ENCODE peak calls at places on chromosome X, in six cellular contexts. A is MV-4-11, P is HT1080, C is Panc1, B is ureter, L is NCI-H187 treated with DMSO at 0.1 percent for 48 hours. F is an unnamed sample.

GRCh38 chrX:38437093-38437492 is 84.7 kb downstream of the OTC start:
- DNase-seq in L (no peak), A (no peak), P (peak), C (no peak), B (no peak), F (no peak)

GRCh38 chrX:12930150-12930549 is 23.7 kb downstream of the TLR8 start:
- DNase-seq in A (no peak), B (no peak), C (no peak), L (no peak), P (no peak), F (no peak)

GRCh38 chrX:149145845-149146285 is 359.2 kb downstream of the IDS start:
- DNase-seq in L (no peak), P (peak), B (no peak), C (no peak), A (peak), F (peak)

GRCh38 chrX:134423606-134424005 is 36.4 kb upstream of the HPRT1 start:
- DNase-seq in A (no peak), B (no peak), C (no peak), L (no peak), P (peak), F (peak)

GRCh38 chrX:46626566-46626965 is 53.0 kb downstream of the CHST7 start:
- DNase-seq in L (no peak), C (no peak), B (no peak), A (peak), P (no peak), F (peak)

GRCh38 chrX:114582264-114582632 is 1.6 kb upstream of the HTR2C start:
- DNase-seq in B (no peak), L (no peak), P (no peak), C (no peak), A (no peak), F (no peak)

GRCh38 chrX:67780694-67781109 is 236.9 kb downstream of the AR start:
- DNase-seq in A (peak), C (no peak), L (no peak), B (peak), P (peak), F (peak)

GRCh38 chrX:49264460-49264859 is at the start of gene FOXP3:
- DNase-seq in B (no peak), C (no peak), A (no peak), L (no peak), P (no peak), F (no peak)

GRCh38 chrX:40996886-40997530 is 88.2 kb upstream of the USP9X start:
- DNase-seq in B (no peak), C (no peak), A (peak), L (no peak), P (peak), F (peak)

GRCh38 chrX:781216-782211 is 150.9 kb downstream of the SHOX start:
- DNase-seq in A (no peak), L (no peak), C (no peak), P (no peak), B (no peak), F (no peak)

GRCh38 chrX:44914532-44915198 is 41.7 kb downstream of the KDM6A start:
- DNase-seq in B (no peak), C (no peak), A (no peak), L (no peak), P (no peak), F (peak)

GRCh38 chrX:1031521-1032430 is 180.7 kb downstream of the CRLF2 start:
- DNase-seq in C (no peak), B (no peak), A (no peak), L (no peak), P (no peak), F (no peak)

GRCh38 chrX:17525762-17526555 is 151.0 kb downstream of the NHS start:
- DNase-seq in B (no peak), P (no peak), L (no peak), A (no peak), C (no peak), F (no peak)

GRCh38 chrX:143002206-143002605 is 23.5 kb upstream of the SPANXN4 start:
- DNase-seq in C (no peak), B (no peak), P (no peak), L (no peak), A (no peak), F (no peak)

GRCh38 chrX:104166735-104167436 is 633 bp downstream of the FAM199X start:
- DNase-seq in P (no peak), L (no peak), C (no peak), B (no peak), A (no peak), F (peak)

GRCh38 chrX:46036508-46036907 is 508.7 kb downstream of the ZNF674 start:
- DNase-seq in L (no peak), P (no peak), A (no peak), C (no peak), B (no peak), F (no peak)

GRCh38 chrX:3206314-3206713 is 140.1 kb downstream of the MXRA5 start:
- DNase-seq in P (no peak), L (no peak), A (no peak), C (no peak), B (no peak), F (no peak)

GRCh38 chrX:46376246-46376885 is 168.9 kb downstream of the ZNF674 start:
- DNase-seq in P (peak), A (peak), B (no peak), L (no peak), C (peak), F (peak)

GRCh38 chrX:8636442-8636841 is 95.5 kb downstream of the ANOS1 start:
- DNase-seq in B (no peak), A (no peak), C (no peak), P (no peak), L (no peak), F (no peak)

GRCh38 chrX:149003863-149004660 is 501.0 kb downstream of the IDS start:
- DNase-seq in A (no peak), B (no peak), P (peak), C (no peak), L (no peak), F (no peak)

GRCh38 chrX:85963736-85964135 is 83.6 kb downstream of the CHM start:
- DNase-seq in P (peak), C (peak), L (no peak), A (peak), B (no peak), F (no peak)

GRCh38 chrX:6311540-6311939 is 82.9 kb upstream of the NLGN4X start:
- DNase-seq in A (no peak), L (no peak), P (no peak), C (no peak), B (no peak), F (peak)

GRCh38 chrX:12372111-12372510 is 233.8 kb downstream of the FRMPD4 start:
- DNase-seq in L (no peak), P (no peak), C (no peak), A (no peak), B (no peak), F (no peak)

GRCh38 chrX:24528605-24529004 is 63.5 kb downstream of the PDK3 start:
- DNase-seq in B (no peak), L (no peak), C (no peak), A (no peak), P (no peak), F (no peak)

GRCh38 chrX:48683411-48683982 is at the start of gene WAS:
- DNase-seq in P (no peak), A (peak), L (no peak), B (no peak), C (no peak), F (peak)

GRCh38 chrX:28787206-28787605 is 200.0 kb downstream of the IL1RAPL1 start:
- DNase-seq in L (no peak), P (peak), A (no peak), B (no peak), C (peak), F (no peak)

GRCh38 chrX:100870527-100870926 is 3.6 kb downstream of the NOX1 start:
- DNase-seq in C (no peak), L (no peak), B (no peak), P (no peak), A (no peak), F (no peak)

GRCh38 chrX:100680756-100681155 is 36.8 kb downstream of the SRPX2 start:
- DNase-seq in L (no peak), B (no peak), A (peak), C (no peak), P (no peak), F (no peak)

GRCh38 chrX:114152130-114152529 is 431.8 kb upstream of the HTR2C start:
- DNase-seq in L (no peak), B (no peak), C (peak), A (peak), P (peak), F (peak)

GRCh38 chrX:70455366-70456202 is 10.9 kb downstream of the DLG3 start:
- DNase-seq in L (no peak), C (no peak), B (no peak), P (no peak), A (no peak), F (no peak)

GRCh38 chrX:140440891-140441290 is 64.0 kb downstream of the SOX3 start:
- DNase-seq in P (no peak), C (no peak), B (no peak), L (no peak), A (no peak), F (no peak)

GRCh38 chrX:57821703-57822375 is 88.4 kb downstream of the ZXDA start:
- DNase-seq in C (no peak), L (no peak), P (peak), A (peak), B (no peak), F (peak)

GRCh38 chrX:132488092-132488749 is 617 bp downstream of the MBNL3 start:
- DNase-seq in C (no peak), A (peak), P (peak), L (no peak), B (peak), F (peak)

GRCh38 chrX:47361538-47362511 is 8.6 kb upstream of the ZNF157 start:
- DNase-seq in A (peak), L (peak), P (peak), B (peak), C (no peak), F (peak)

GRCh38 chrX:19990225-19990518 is 689 bp downstream of the BCLAF3 start:
- DNase-seq in L (no peak), A (no peak), P (peak), C (no peak), B (no peak), F (no peak)

GRCh38 chrX:145817666-145818521 is at the start of gene SLITRK2:
- DNase-seq in C (no peak), L (no peak), P (no peak), B (no peak), A (no peak), F (no peak)

GRCh38 chrX:1851527-1851926 is 236.7 kb downstream of the ASMT start:
- DNase-seq in L (no peak), C (no peak), A (no peak), B (no peak), P (no peak), F (no peak)

GRCh38 chrX:46574337-46574940 is 874 bp downstream of the CHST7 start:
- DNase-seq in P (no peak), L (no peak), A (no peak), B (no peak), C (no peak), F (no peak)